ENCODE peak calls at places on chromosomes 1 and 21, in seven cellular contexts. V, W, O, B, S, J and E are unnamed samples.

GRCh38 chr1:207309775-207310273 is 11.7 kb upstream of the CD55 start:
- DNase-seq in V (no peak), W (peak; percentile 70), O (peak; percentile 84), B (peak; percentile 70), S (no peak), J (peak; percentile 75), E (no peak)

GRCh38 chr1:19776287-19776686 is 23.4 kb downstream of the TMCO4 start:
- DNase-seq in V (no peak), W (no peak), O (no peak), B (no peak), S (no peak), J (no peak), E (no peak)

GRCh38 chr1:93681095-93681548 is 515 bp downstream of the BCAR3 start:
- DNase-seq in V (no peak), W (peak; percentile 19), O (no peak), B (peak; percentile 55), S (no peak), J (no peak), E (no peak)

GRCh38 chr1:77978293-77978968 is 441 bp downstream of the FUBP1 start:
- DNase-seq in V (peak; percentile 66), W (peak; percentile 95), O (peak; percentile 95), B (peak; percentile 98), S (peak; percentile 78), J (peak; percentile 65), E (peak; percentile 34)

GRCh38 chr1:229579101-229579651 is 20.7 kb upstream of the ABCB10 start:
- DNase-seq in V (peak; percentile 21), W (peak; percentile 24), O (no peak), B (peak; percentile 7), S (no peak), J (no peak), E (no peak)

GRCh38 chr1:224762046-224762445 is 145.9 kb downstream of the CNIH3 start:
- DNase-seq in V (no peak), W (no peak), O (no peak), B (no peak), S (no peak), J (no peak), E (no peak)

GRCh38 chr1:4422496-4423289 is 231.7 kb upstream of the AJAP1 start:
- DNase-seq in V (no peak), W (no peak), O (peak; percentile 65), B (no peak), S (peak; percentile 65), J (no peak), E (no peak)

GRCh38 chr21:20108976-20109375 is 889.2 kb upstream of the NCAM2 start:
- DNase-seq in V (no peak), W (no peak), O (no peak), B (no peak), S (no peak), J (no peak), E (no peak)

GRCh38 chr1:201383647-201384405 is 6.3 kb upstream of the TNNT2 start:
- DNase-seq in V (no peak), W (peak; percentile 96), O (no peak), B (peak; percentile 82), S (no peak), J (peak; percentile 66), E (no peak)

GRCh38 chr1:63887809-63888208 is 114.0 kb downstream of the ROR1 start:
- DNase-seq in V (no peak), W (no peak), O (no peak), B (no peak), S (no peak), J (no peak), E (no peak)

GRCh38 chr1:101407505-101408211 is 170.8 kb downstream of the S1PR1 start:
- DNase-seq in V (no peak), W (no peak), O (no peak), B (no peak), S (no peak), J (no peak), E (no peak)

DNA sequence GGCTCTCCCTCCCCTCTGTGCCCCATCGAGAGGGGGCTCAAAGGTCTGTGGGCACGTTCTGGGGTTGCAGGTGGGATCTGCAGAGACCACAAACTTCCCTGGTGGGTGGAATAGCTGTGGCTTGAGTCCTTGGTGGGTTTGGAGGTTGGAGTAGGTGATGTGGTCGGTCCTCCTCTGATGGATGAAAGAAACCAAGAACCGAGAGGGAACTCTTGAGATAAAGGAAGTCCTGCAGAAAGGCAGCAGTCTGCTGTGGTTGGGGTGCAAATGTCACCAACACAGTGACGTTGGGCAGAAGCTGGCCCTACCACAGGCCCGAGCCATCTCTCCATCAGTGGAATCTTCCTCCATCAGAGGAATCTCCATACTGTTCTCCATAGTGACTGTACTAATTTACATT is 171.8 kb downstream of the FCRL5 start:
- DNase-seq in V (no peak), W (no peak), O (no peak), B (no peak), S (no peak), J (no peak), E (no peak)
- H4K8ac ChIP-seq in V (no peak overlapping the region), W (no peak overlapping the region), O (no peak overlapping the region), B (no peak overlapping the region), S (no peak overlapping the region), J (no peak overlapping the region), E (no peak overlapping the region)

GRCh38 chr21:42350271-42350885 is 416 bp downstream of the TFF2 start:
- DNase-seq in V (no peak), W (no peak), O (no peak), B (no peak), S (no peak), J (no peak), E (no peak)

GRCh38 chr21:42352433-42353095 is 1.8 kb upstream of the TFF2 start:
- DNase-seq in V (no peak), W (no peak), O (no peak), B (no peak), S (no peak), J (no peak), E (no peak)

GRCh38 chr21:42351626-42352432 is 1.0 kb upstream of the TFF2 start:
- DNase-seq in V (no peak), W (no peak), O (no peak), B (no peak), S (peak; percentile 4), J (no peak), E (no peak)

GRCh38 chr21:42349420-42350075 is 1.2 kb downstream of the TFF2 start:
- DNase-seq in V (no peak), W (no peak), O (no peak), B (no peak), S (no peak), J (no peak), E (no peak)

GRCh38 chr21:42350899-42351543 is at the start of gene TFF2:
- DNase-seq in V (no peak), W (no peak), O (no peak), B (no peak), S (peak; percentile 18), J (no peak), E (no peak)
- H4K8ac ChIP-seq in V (no peak within 1 kb of the TSS), W (no peak within 1 kb of the TSS), O (no peak within 1 kb of the TSS), B (no peak within 1 kb of the TSS), S (no peak within 1 kb of the TSS), J (no peak within 1 kb of the TSS), E (no peak within 1 kb of the TSS)

GRCh38 chr1:211606327-211606913 is 27.5 kb upstream of the SLC30A1 start:
- DNase-seq in V (no peak), W (no peak), O (no peak), B (no peak), S (no peak), J (peak; percentile 75), E (no peak)
- H4K8ac ChIP-seq in V (no peak overlapping the region), W (no peak overlapping the region), O (no peak overlapping the region), B (peak overlapping the region; percentile 62), S (no peak overlapping the region), J (no peak overlapping the region), E (no peak overlapping the region)

DNA sequence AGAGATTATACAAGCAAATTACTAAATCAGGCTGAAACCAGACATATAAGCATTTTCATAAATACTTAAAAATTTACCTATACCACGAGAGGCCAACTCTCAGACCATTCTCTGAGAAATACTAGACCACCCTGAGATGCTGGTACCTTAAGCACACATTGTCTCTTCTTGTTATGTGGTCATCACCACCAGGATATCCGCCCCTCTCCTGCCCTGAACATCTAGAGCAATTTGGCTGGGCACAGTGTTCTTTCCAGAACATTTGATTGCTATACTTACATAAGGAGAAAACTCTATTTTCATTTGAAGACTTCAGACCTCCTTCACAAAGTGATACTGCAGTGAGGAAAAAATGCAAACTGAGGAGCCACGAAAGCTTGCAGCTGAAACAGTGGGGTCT is 36.2 kb upstream of the DUSP10 start:
- DNase-seq in V (no peak), W (no peak), O (no peak), B (no peak), S (no peak), J (no peak), E (no peak)
- H4K8ac ChIP-seq in V (no peak overlapping the region), W (no peak overlapping the region), O (no peak overlapping the region), B (no peak overlapping the region), S (no peak overlapping the region), J (no peak overlapping the region), E (no peak overlapping the region)

DNA sequence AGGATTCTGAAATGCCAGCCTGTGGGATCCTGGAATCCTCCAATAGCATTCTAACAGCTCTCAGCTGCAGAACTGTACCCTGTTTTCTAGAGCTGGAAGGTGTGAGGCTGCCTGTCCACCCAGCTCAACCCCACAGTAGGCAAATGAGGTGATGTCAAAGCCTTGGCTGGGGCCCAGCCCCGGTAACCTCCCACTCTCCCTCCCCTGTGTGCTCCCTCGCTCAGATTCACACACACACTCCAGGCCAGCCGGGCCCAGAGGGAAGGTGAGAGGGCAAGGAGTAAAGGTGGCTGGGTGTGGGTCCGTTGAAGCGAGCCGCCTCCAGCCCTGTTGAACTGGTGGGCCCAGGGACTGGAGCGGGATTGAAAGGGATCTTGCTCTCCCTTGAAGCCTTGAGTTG is at the start of gene BSND:
- DNase-seq in V (no peak), W (no peak), O (no peak), B (no peak), S (no peak), J (no peak), E (no peak)
- H4K8ac ChIP-seq in V (no peak within 1 kb of the TSS), W (no peak within 1 kb of the TSS), O (no peak within 1 kb of the TSS), B (no peak within 1 kb of the TSS), S (no peak within 1 kb of the TSS), J (no peak within 1 kb of the TSS), E (no peak within 1 kb of the TSS)

GRCh38 chr1:113929750-113930498 is 800 bp downstream of the HIPK1 start:
- DNase-seq in V (peak; percentile 47), W (peak; percentile 17), O (peak; percentile 66), B (no peak), S (no peak), J (peak; percentile 80), E (no peak)

GRCh38 chr1:113928950-113929749 is at the start of gene HIPK1:
- DNase-seq in V (peak; percentile 92), W (peak; percentile 82), O (peak; percentile 95), B (peak; percentile 94), S (peak; percentile 91), J (peak; percentile 94), E (peak; percentile 59)

GRCh38 chr1:113930499-113931161 is 1.5 kb downstream of the HIPK1 start:
- DNase-seq in V (peak; percentile 32), W (peak; percentile 83), O (peak; percentile 72), B (peak; percentile 97), S (no peak), J (peak; percentile 82), E (no peak)

GRCh38 chr1:113934006-113934405 is 4.9 kb downstream of the HIPK1 start:
- DNase-seq in V (no peak), W (no peak), O (no peak), B (no peak), S (no peak), J (no peak), E (no peak)

GRCh38 chr1:113931456-113931855 is 2.3 kb downstream of the HIPK1 start:
- DNase-seq in V (no peak), W (peak; percentile 83), O (no peak), B (peak; percentile 76), S (no peak), J (no peak), E (no peak)
- H4K8ac ChIP-seq in V (no peak overlapping the region), W (no peak overlapping the region), O (no peak overlapping the region), B (no peak overlapping the region), S (no peak overlapping the region), J (no peak overlapping the region), E (no peak overlapping the region)